ENCODE peak calls at places on chromosomes 4 and X, in eight cellular contexts. X is HCT116, O is endothelial cell of umbilical vein, T is H1, C is K562, Q is HepG2, K is SK-N-SH, Z is GM12878. L is an unnamed sample.

GRCh38 chr4:7810792-7811535 is 128.7 kb downstream of the AFAP1 start:
- DNase-seq in K (no peak), T (no peak), O (no peak), Z (no peak), Q (no peak), C (no peak), X (no peak), L (no peak)

GRCh38 chrX:150544222-150544787 is 24.1 kb upstream of the MTM1 start:
- DNase-seq in Z (no peak), K (no peak), C (no peak), Q (peak), O (no peak), X (no peak), T (no peak), L (no peak)

GRCh38 chrX:110219920-110220319 is 98.0 kb downstream of the AMMECR1 start:
- DNase-seq in C (no peak), O (peak), Q (no peak), Z (no peak), X (no peak), T (no peak), K (no peak), L (no peak)

GRCh38 chr4:26130173-26130572 is 190.6 kb upstream of the RBPJ start:
- DNase-seq in X (no peak), Q (no peak), Z (peak), C (no peak), O (no peak), T (no peak), K (no peak), L (no peak)

GRCh38 chr4:80235451-80235850 is 31.0 kb upstream of the FGF5 start:
- DNase-seq in T (no peak), Z (no peak), C (no peak), K (no peak), X (no peak), O (no peak), Q (no peak), L (no peak)

GRCh38 chr4:84852081-84852480 is 114.4 kb downstream of the WDFY3 start:
- DNase-seq in O (peak), C (no peak), Z (no peak), Q (no peak), K (no peak), X (peak), T (no peak), L (no peak)

GRCh38 chr4:76377922-76378321 is 43.0 kb downstream of the CCDC158 start:
- DNase-seq in K (peak), X (peak), O (peak), Q (peak), C (peak), T (no peak), Z (no peak), L (no peak)

GRCh38 chrX:50677789-50678188 is 136.2 kb downstream of the SHROOM4 start:
- DNase-seq in K (no peak), X (no peak), Q (no peak), C (no peak), T (no peak), O (peak), Z (no peak), L (no peak)

GRCh38 chr4:17544205-17544604 is 29.2 kb downstream of the CLRN2 start:
- DNase-seq in T (peak), K (no peak), Z (no peak), Q (peak), X (no peak), C (no peak), O (no peak), L (no peak)
- TF ChIP-seq POLR2AphosphoS5 in T (no peak), K (no peak), Z (no peak), Q (no peak), X (no peak), C (no peak), O (no peak), L (no peak)

GRCh38 chrX:54494166-54494969 is 1.7 kb downstream of the FGD1 start:
- DNase-seq in C (no peak), T (no peak), O (no peak), K (no peak), Q (no peak), Z (no peak), X (no peak), L (no peak)
- H3K9ac ChIP-seq in C (no peak), T (peak), O (peak), K (peak), Q (peak), Z (no peak), X (no peak), L (peak)

GRCh38 chr4:70979445-70980008 is 13.9 kb upstream of the DCK start:
- DNase-seq in T (no peak), C (no peak), Z (no peak), Q (no peak), K (no peak), X (no peak), O (peak), L (no peak)
- H3K27ac ChIP-seq in T (no peak), C (no peak), Z (no peak), Q (no peak), K (peak), X (no peak), O (no peak), L (no peak)

GRCh38 chr4:179467890-179468289 is 2025.7 kb upstream of the AGA start:
- DNase-seq in Q (no peak), O (no peak), Z (no peak), X (no peak), T (no peak), C (no peak), K (no peak), L (no peak)

GRCh38 chr4:179472164-179472563 is 2029.9 kb upstream of the AGA start:
- DNase-seq in K (no peak), Q (no peak), C (no peak), X (no peak), O (no peak), Z (no peak), T (no peak), L (no peak)
- TF ChIP-seq POLR2AphosphoS5 in K (no peak), Q (no peak), C (no peak), X (no peak), O (no peak), Z (no peak), T (no peak), L (no peak)

L was measured in SK-N-MC.